ENCODE peak calls at places on chromosomes 11 and 22, in six cellular contexts. O is ascending aorta, Q is BE2C, K is fibroblast of lung, N is psoas muscle, C is esophagus squamous epithelium. D is an unnamed sample. For H3K4me1, the result is how much of the 10 kb centered on the place peaks cover.

GRCh38 chr22:36055376-36056310 is 27.0 kb upstream of the RBFOX2 start:
- DNase-seq in O (no peak), N (no peak), C (no peak), Q (no peak), K (peak), D (no peak)

GRCh38 chr11:2807276-2807681 is 78.3 kb downstream of the CDKN1C start:
- DNase-seq in C (no peak), O (peak), K (peak), N (peak), Q (peak), D (peak)

GRCh38 chr11:82900277-82901164 is at the start of gene PRCP:
- DNase-seq in O (peak), N (peak), K (peak), Q (peak), C (peak), D (peak)

GRCh38 chr11:49432242-49432848 is 223.9 kb upstream of the FOLH1 start:
- DNase-seq in K (no peak), Q (no peak), O (no peak), N (no peak), C (no peak), D (no peak)

GRCh38 chr11:124070906-124071621 is 29.9 kb upstream of the OR10G7 start:
- DNase-seq in O (no peak), K (peak), C (no peak), Q (peak), N (peak), D (peak)

GRCh38 chr11:104390696-104391095 is 226.7 kb upstream of the PDGFD start:
- DNase-seq in K (no peak), O (no peak), N (no peak), Q (no peak), C (no peak), D (no peak)

GRCh38 chr11:3886985-3887384 is 31.5 kb downstream of the STIM1 start:
- DNase-seq in N (no peak), K (no peak), O (no peak), C (no peak), Q (no peak), D (no peak)

GRCh38 chr11:131888230-131888826 is 517.9 kb downstream of the NTM start:
- DNase-seq in C (no peak), K (peak), Q (no peak), O (no peak), N (no peak), D (no peak)

GRCh38 chr11:8767466-8768142 is 85.0 kb downstream of the RPL27A start:
- DNase-seq in C (no peak), Q (no peak), K (no peak), O (no peak), N (no peak), D (no peak)

GRCh38 chr11:72015511-72016061 is 16.9 kb downstream of the IL18BP start:
- DNase-seq in N (no peak), C (no peak), K (peak), O (no peak), Q (peak), D (peak)

GRCh38 chr11:75911459-75911858 is 96.4 kb downstream of the UVRAG start:
- DNase-seq in K (no peak), C (no peak), O (no peak), Q (no peak), N (no peak), D (no peak)

GRCh38 chr11:17972987-17973386 is 39.9 kb downstream of the SERGEF start:
- DNase-seq in K (peak), Q (peak), N (peak), C (no peak), O (peak), D (no peak)

GRCh38 chr22:21603973-21604372 is 25.8 kb downstream of the YDJC start:
- DNase-seq in O (no peak), C (no peak), K (no peak), N (no peak), Q (no peak), D (no peak)

GRCh38 chr22:41532908-41533825 is 11.1 kb downstream of the POLR3H start:
- DNase-seq in K (peak), C (no peak), N (peak), O (no peak), Q (peak), D (peak)

GRCh38 chr11:10379022-10379421 is 74.1 kb downstream of the ADM start:
- DNase-seq in Q (no peak), K (peak), C (no peak), O (no peak), N (no peak), D (no peak)

GRCh38 chr11:69639843-69640242 is 1.1 kb upstream of the CCND1 start:
- DNase-seq in Q (no peak), N (no peak), C (no peak), O (no peak), K (no peak), D (no peak)

GRCh38 chr11:69641681-69642548 is 959 bp downstream of the CCND1 start:
- DNase-seq in K (peak), Q (no peak), N (no peak), O (no peak), C (no peak), D (peak)

GRCh38 chr11:69638941-69639681 is 1.8 kb upstream of the CCND1 start:
- DNase-seq in Q (peak), O (peak), K (peak), N (peak), C (no peak), D (peak)

GRCh38 chr11:69640995-69641581 is at the start of gene CCND1:
- DNase-seq in K (peak), C (no peak), Q (peak), O (no peak), N (peak), D (peak)

DNA sequence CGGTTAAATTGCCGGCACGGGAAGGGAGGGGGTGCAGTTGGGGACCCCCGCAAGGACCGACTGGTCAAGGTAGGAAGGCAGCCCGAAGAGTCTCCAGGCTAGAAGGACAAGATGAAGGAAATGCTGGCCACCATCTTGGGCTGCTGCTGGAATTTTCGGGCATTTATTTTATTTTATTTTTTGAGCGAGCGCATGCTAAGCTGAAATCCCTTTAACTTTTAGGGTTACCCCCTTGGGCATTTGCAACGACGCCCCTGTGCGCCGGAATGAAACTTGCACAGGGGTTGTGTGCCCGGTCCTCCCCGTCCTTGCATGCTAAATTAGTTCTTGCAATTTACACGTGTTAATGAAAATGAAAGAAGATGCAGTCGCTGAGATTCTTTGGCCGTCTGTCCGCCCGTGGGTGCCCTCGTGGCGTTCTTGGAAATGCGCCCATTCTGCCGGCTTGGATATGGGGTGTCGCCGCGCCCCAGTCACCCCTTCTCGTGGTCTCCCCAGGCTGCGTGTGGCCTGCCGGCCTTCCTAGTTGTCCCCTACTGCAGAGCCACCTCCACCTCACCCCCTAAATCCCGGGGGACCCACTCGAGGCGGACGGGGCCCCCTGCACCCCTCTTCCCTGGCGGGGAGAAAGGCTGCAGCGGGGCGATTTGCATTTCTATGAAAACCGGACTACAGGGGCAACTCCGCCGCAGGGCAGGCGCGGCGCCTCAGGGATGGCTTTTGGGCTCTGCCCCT is 529 bp upstream of the CCND1 start:
- DNase-seq in N (peak), Q (no peak), C (no peak), K (peak), O (no peak), D (peak)
- H3K4me1 ChIP-seq in N (under half), Q (under half), C (half or more), K (under half), O (under half), D (half or more)

DNA sequence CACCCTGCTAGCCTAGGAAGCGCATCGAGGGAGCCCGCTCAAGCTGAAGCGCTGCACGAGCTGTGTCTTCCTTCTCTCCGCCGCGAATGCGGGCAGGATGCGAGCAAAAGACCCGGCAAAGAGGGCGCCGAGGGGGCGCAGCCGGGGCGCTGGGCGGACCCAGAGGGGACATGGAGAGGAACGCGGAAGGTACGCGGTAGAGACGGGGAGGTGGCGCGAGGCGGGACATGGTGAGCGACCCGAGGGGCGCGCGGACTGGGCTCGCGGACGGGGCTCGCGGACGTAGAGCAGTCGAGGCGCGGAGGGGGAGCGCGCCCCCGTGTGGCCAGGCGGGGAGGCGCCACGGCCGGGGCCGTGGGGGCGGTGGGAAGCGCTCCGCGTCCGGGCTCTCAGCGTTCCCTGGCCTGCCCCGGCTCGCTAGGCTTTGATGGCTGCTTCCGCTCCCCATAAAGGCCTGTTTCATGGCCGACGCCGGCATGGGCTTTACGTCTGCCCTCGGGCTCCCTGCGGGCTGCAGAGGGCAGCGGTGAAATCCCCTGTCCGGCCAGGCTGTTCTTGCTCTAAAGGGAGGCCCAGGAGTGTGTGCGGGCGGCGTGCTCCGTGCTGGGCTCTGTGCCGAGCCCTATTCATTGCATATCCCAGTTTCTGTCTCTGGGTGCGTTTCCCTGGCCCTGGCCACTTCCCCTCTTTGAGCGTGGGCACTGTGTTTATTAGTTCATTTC is 31.2 kb upstream of the TRIM29 start:
- DNase-seq in O (no peak), Q (peak), K (peak), N (peak), C (no peak), D (peak)
- TF ChIP-seq CTCF in O (peak), Q (peak), K (peak), N (peak), C (peak), D (peak)

DNA sequence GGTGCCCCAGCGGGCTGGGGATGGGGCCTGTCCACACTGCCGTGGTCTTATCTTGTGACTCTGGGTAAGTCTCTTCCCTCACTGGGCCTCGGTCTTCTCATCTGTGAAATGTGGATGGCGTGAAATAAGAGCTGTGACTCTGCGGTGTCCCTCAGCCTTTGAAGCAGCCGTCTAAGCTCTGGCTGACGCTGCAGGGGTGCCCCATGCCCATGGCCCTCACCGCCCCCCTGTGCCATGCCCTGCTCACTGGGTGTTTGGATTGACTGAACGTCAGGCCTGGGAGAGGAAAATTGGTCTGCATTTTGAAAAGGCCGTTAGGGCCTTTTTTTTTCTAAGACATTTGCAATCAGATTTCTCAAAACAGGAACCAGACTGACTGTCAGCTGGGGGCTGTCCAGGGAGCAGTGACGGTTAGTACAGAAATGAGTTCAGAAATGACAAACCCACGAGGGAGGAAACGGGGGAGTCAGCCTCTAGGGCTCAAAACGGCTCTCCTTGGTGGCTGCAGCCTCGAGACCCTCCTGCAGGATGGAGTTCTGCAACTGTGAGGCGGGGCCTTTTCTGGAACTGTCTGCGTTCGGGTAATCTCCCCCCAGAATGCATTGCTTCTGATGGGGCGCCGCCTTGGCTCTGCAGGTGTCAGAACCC is 1.9 kb downstream of the GRK2 start:
- DNase-seq in O (no peak), Q (no peak), N (no peak), K (no peak), C (no peak), D (peak)
- H3K4me1 ChIP-seq in O (half or more), Q (under half), N (half or more), K (under half), C (half or more), D (half or more)

GRCh38 chr11:133964946-133965632 is 8.3 kb upstream of the IGSF9B start:
- DNase-seq in Q (no peak), N (no peak), C (no peak), K (no peak), O (no peak), D (no peak)

GRCh38 chr11:133966147-133966546 is 9.4 kb upstream of the IGSF9B start:
- DNase-seq in O (no peak), Q (no peak), N (no peak), C (no peak), K (no peak), D (no peak)

GRCh38 chr11:133968300-133968699 is 11.5 kb upstream of the IGSF9B start:
- DNase-seq in N (no peak), K (no peak), C (no peak), Q (no peak), O (no peak), D (no peak)

GRCh38 chr11:133967599-133968238 is 11.0 kb upstream of the IGSF9B start:
- DNase-seq in K (no peak), C (no peak), O (no peak), Q (no peak), N (no peak), D (no peak)

GRCh38 chr11:133966924-133967598 is 10.3 kb upstream of the IGSF9B start:
- DNase-seq in N (peak), K (no peak), Q (no peak), C (no peak), O (no peak), D (no peak)
- TF ChIP-seq CTCF in N (peak), K (peak), Q (no peak), C (peak), O (peak), D (peak)

DNA sequence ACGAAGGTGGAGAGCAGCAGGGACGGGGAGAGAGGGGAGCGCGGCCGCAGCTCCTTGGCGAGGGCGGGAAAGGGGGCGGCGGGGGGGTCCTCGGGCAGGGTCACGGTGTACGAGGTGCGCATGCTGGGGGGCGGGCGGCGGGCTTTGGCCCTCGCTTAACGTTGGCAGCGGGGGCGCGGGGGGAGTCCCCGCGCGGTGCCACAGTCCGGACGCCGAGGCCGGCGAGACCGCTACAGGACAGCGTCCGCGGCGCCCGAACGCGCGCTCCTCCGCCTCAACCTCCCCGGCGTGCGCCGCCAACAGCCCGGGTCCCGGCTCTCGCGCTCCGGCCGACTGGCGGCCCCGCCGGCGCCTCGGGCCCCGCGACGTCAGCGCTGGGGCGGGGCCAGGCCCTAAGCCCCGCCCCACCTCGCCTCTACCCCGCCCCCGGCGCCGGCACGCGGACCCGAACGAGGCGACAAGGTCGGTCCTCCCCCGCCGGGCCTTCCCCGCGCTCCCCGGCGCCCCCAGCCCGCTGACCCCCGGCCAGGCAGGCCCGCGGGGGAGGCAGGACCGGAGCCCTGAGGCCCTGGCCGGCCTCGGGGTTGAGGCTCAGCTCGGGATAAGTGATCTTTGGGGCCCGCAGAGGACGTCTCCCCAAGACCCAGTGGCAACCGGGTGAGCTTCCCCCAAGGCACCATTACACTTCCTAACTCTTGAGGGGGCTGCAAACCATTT is 17.5 kb downstream of the USP2 start:
- DNase-seq in C (no peak), N (peak), Q (peak), K (no peak), O (no peak), D (peak)
- H3K4me1 ChIP-seq in C (half or more), N (half or more), Q (under half), K (under half), O (under half), D (under half)

DNA sequence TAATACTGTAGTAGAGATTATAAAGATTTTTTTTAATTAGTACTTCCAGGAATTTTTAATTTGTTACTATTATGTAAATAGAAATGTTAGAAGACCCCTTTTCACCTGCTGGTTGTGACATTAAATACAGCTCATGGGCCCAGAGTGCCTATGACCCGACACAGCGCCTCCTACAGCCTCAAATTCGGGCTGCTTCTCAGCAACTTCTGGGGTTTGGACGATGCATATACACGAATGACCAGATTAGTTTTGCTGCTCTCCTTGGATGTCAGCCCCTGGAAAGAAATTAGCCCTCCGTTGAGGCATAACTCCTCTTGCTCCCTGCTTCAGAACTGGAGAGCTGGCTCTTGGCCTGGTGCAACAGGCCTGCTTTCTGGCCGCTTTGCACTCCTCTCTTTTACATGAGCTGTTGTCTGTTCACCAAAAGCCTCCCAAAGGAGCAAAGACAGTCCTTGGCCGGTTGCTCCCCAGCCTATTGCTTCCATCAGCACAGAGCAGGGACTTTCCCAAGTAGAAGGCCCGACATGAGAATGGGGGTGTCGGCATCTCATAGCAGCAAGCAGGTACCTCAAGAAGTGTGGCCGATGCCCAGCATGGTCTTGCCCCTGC is 3.3 kb downstream of the TECTA start:
- DNase-seq in Q (no peak), C (no peak), K (no peak), N (peak), O (no peak), D (no peak)
- TF ChIP-seq CTCF in Q (peak), C (no peak), K (no peak), N (no peak), O (no peak), D (no peak)

GRCh38 chr11:118415051-118415738 is 13.8 kb downstream of the ATP5MG start:
- DNase-seq in K (no peak), C (no peak), N (no peak), O (no peak), Q (no peak), D (no peak)
- H3K4me1 ChIP-seq in K (under half), C (under half), N (under half), O (under half), Q (under half), D (under half)

DNA sequence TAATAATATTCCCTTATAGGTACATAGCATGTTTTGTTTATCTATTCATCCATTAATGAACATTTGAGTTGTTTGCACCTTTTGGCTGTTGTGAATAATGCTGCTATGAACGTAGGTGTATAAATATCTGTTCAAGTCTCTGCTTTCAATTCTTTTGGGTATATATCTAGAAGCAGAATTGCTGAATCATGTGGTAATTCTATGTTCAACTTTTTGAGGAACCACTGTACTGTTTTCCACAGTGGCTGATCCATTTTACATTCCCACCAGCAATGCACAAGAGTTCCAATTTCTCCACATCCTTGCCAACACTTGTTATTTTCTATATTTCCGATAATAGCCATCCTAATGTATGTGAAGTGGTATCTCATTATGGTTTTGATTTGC is 51.2 kb upstream of the CWF19L2 start:
- DNase-seq in O (no peak), N (no peak), K (no peak), Q (no peak), C (no peak), D (no peak)
- TF ChIP-seq CTCF in O (no peak), N (no peak), K (no peak), Q (no peak), C (no peak), D (no peak)

GRCh38 chr22:28438183-28438778 is 241.4 kb downstream of the TTC28 start:
- DNase-seq in C (no peak), Q (no peak), O (no peak), K (no peak), N (no peak), D (no peak)
- H3K4me1 ChIP-seq in C (half or more), Q (under half), O (under half), K (under half), N (half or more), D (under half)

GRCh38 chr11:27509953-27510352 is 3.4 kb upstream of the LIN7C start:
- DNase-seq in O (no peak), K (no peak), C (no peak), N (no peak), Q (no peak), D (no peak)

GRCh38 chr11:27507561-27508322 is 1.2 kb upstream of the LIN7C start:
- DNase-seq in K (no peak), Q (no peak), C (no peak), N (no peak), O (no peak), D (no peak)

GRCh38 chr11:27501102-27501501 is 5.5 kb downstream of the LIN7C start:
- DNase-seq in K (no peak), Q (no peak), N (no peak), O (no peak), C (no peak), D (no peak)

GRCh38 chr11:27505781-27506180 is 788 bp downstream of the LIN7C start:
- DNase-seq in O (no peak), Q (no peak), N (no peak), K (no peak), C (no peak), D (no peak)

GRCh38 chr11:27506200-27507182 is at the start of gene LIN7C:
- DNase-seq in Q (peak), O (peak), K (peak), N (peak), C (peak), D (peak)
- TF ChIP-seq CTCF in Q (no peak), O (peak), K (no peak), N (no peak), C (no peak), D (peak)